ENCODE peak calls at places on chromosomes 3 and 15, in four cellular contexts. H, R, P and T are unnamed samples.
A peak's percentile ranks its signal among the peaks of the same experiment; 100 is the strongest.

GRCh38 chr3:29385056-29385455 is 104.2 kb downstream of the RBMS3 start:
- DNase-seq in H (no peak), R (no peak), P (no peak), T (no peak)

GRCh38 chr3:123351396-123351945 is 97.4 kb downstream of the ADCY5 start:
- DNase-seq in H (peak; percentile 54), R (no peak), P (peak; percentile 28), T (no peak)

GRCh38 chr15:92831459-92832229 is 68.5 kb upstream of the CHD2 start:
- DNase-seq in H (peak; percentile 98), R (peak; percentile 81), P (peak; percentile 95), T (peak; percentile 92)

GRCh38 chr3:174619244-174619643 is 239.9 kb upstream of the NAALADL2 start:
- DNase-seq in H (no peak), R (no peak), P (no peak), T (no peak)

GRCh38 chr3:119497824-119498187 is 541 bp upstream of the TIMMDC1 start:
- DNase-seq in H (no peak), R (peak; percentile 19), P (no peak), T (no peak)

GRCh38 chr3:107950413-107950812 is 140.4 kb downstream of the CD47 start:
- DNase-seq in H (no peak), R (no peak), P (no peak), T (no peak)

GRCh38 chr3:29644956-29645661 is 364.2 kb downstream of the RBMS3 start:
- DNase-seq in H (no peak), R (no peak), P (no peak), T (no peak)

GRCh38 chr15:64009241-64009640 is 37.0 kb downstream of the DAPK2 start:
- DNase-seq in H (no peak), R (no peak), P (no peak), T (no peak)

GRCh38 chr3:28099296-28099695 is 142.1 kb upstream of the CMC1 start:
- DNase-seq in H (no peak), R (no peak), P (no peak), T (no peak)

GRCh38 chr15:98835889-98836288 is 171.7 kb downstream of the PGPEP1L start:
- DNase-seq in H (no peak), R (no peak), P (no peak), T (no peak)

GRCh38 chr3:143416229-143416628 is 296.7 kb downstream of the CHST2 start:
- DNase-seq in H (no peak), R (no peak), P (no peak), T (no peak)

GRCh38 chr3:115912372-115912771 is 289.1 kb downstream of the GAP43 start:
- DNase-seq in H (no peak), R (no peak), P (no peak), T (no peak)

GRCh38 chr15:41607033-41607432 is 48.0 kb downstream of the TYRO3 start:
- DNase-seq in H (no peak), R (no peak), P (no peak), T (no peak)

GRCh38 chr3:35638640-35639250 is 580 bp upstream of the ARPP21 start:
- DNase-seq in H (no peak), R (no peak), P (no peak), T (no peak)

GRCh38 chr15:43998607-43999006 is 171.8 kb downstream of the WDR76 start:
- DNase-seq in H (no peak), R (no peak), P (no peak), T (no peak)

GRCh38 chr3:115855911-115856310 is 232.6 kb downstream of the GAP43 start:
- DNase-seq in H (no peak), R (no peak), P (no peak), T (no peak)

GRCh38 chr15:51649659-51650521 is 27.3 kb upstream of the DMXL2 start:
- DNase-seq in H (no peak), R (no peak), P (no peak), T (no peak)

GRCh38 chr3:55243686-55244085 is 243.4 kb downstream of the WNT5A start:
- DNase-seq in H (no peak), R (no peak), P (no peak), T (no peak)

GRCh38 chr3:186383026-186383993 is 21.3 kb upstream of the DGKG start:
- DNase-seq in H (no peak), R (no peak), P (no peak), T (no peak)

GRCh38 chr3:153706706-153707105 is 414.5 kb upstream of the ARHGEF26 start:
- DNase-seq in H (no peak), R (no peak), P (no peak), T (no peak)

GRCh38 chr15:65550681-65551098 is 20.4 kb downstream of the HACD3 start:
- DNase-seq in H (no peak), R (no peak), P (no peak), T (no peak)

GRCh38 chr15:40999190-40999589 is 45.9 kb downstream of the CHAC1 start:
- DNase-seq in H (no peak), R (no peak), P (no peak), T (no peak)

GRCh38 chr3:62142280-62142679 is 231.1 kb downstream of the FEZF2 start:
- DNase-seq in H (no peak), R (no peak), P (no peak), T (no peak)

GRCh38 chr3:107753494-107753893 is 230.7 kb downstream of the BBX start:
- DNase-seq in H (no peak), R (no peak), P (no peak), T (no peak)

GRCh38 chr15:60972301-60972700 is 256.8 kb downstream of the RORA start:
- DNase-seq in H (no peak), R (no peak), P (no peak), T (no peak)
- TF ChIP-seq POLR2A in H (no peak), R (no peak), P (no peak), T (no peak)

GRCh38 chr15:69299451-69300128 is 878 bp downstream of the PAQR5 start:
- DNase-seq in H (no peak), R (no peak), P (no peak), T (no peak)

GRCh38 chr15:69300129-69300588 is 1.4 kb downstream of the PAQR5 start:
- DNase-seq in H (no peak), R (no peak), P (no peak), T (no peak)

GRCh38 chr15:69297642-69298353 is 914 bp upstream of the PAQR5 start:
- DNase-seq in H (no peak), R (no peak), P (no peak), T (no peak)

GRCh38 chr15:69298354-69298696 is 387 bp upstream of the PAQR5 start:
- DNase-seq in H (no peak), R (no peak), P (no peak), T (no peak)

DNA sequence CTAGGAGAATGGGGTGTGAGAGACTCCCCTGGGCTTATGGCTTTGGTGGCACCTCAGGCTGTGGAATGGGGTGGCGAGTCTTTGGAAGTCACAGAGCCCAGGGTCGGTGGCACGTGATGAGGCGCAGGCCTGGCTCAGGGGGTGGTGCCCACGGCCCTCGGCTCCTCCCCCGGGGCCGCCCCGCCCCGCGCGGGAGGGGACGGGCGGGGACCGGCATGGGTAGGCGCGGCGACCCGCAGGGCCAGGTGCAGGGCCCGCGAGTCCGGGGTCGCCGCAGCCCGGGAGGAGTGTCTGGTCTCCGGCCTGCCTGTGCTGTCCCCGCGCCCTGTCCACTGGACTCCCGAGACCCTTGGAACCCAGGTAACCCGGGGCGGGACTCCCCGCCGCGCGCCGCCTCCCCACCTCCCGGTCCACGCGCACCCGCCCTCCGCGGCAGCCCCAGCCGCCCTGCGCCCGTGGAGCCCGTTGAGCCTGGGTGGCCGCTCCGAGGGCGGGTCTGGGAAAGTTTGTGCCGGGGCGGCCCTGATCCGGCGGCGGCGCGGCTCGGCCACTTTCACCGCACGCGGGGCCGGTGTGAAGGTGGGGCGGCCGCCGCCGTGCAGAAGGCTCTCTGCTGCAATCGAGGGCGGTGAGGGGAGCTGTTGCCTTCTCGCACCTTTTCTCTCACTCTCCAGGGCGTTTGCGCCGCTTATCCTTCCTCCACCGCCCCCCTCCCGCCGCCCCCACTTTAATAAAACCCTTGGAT is at the start of gene PAQR5:
- DNase-seq in H (no peak), R (peak; percentile 35), P (no peak), T (no peak)
- TF ChIP-seq POLR2A in H (no peak), R (peak; percentile 17), P (no peak), T (no peak)

GRCh38 chr3:52671676-52672075 is 14.0 kb downstream of the PBRM1 start:
- DNase-seq in H (no peak), R (no peak), P (no peak), T (no peak)

DNA sequence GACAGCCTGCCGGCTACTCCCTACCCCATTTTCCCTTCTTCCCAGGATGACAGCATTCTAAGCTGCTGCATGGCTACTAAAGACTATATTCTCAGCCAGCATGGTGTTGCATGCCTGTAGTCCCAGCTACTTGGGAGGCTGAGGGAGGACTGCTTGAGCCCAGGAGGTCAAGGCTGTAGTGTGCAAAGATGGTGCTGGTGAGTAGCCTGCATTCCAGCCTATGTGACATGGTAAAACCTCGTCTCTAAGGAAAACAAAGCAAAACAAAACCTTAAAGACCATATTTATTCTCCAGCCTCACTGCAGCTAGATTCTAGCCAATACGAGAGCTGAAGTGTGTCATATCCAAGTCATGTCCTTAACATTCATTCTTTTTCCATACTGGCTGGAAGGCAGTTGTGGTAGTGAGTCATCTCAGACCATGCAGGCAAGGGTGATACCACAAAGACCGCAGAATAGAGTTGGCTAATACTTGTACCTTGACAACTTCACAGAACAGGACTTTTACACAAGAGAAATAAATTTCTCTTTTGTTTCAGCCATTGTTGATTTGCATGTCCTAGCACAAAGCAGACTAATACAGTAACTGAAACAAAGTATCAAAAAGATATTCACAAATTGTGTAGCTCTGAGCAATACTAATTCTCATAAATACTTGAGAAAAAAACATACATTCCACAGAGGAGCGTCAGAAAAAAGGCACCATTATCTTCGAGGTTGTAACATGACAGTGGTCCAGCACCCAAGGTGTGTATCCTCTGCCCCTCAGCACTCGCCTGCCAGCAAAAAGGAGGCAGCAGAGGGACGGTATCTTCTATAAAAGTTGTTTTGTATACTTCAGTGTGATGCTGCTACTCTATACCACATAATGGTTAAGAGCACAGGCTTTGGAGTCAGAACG is 14.8 kb downstream of the PBRM1 start:
- DNase-seq in H (no peak), R (no peak), P (no peak), T (no peak)
- TF ChIP-seq POLR2A in H (no peak), R (no peak), P (no peak), T (no peak)

DNA sequence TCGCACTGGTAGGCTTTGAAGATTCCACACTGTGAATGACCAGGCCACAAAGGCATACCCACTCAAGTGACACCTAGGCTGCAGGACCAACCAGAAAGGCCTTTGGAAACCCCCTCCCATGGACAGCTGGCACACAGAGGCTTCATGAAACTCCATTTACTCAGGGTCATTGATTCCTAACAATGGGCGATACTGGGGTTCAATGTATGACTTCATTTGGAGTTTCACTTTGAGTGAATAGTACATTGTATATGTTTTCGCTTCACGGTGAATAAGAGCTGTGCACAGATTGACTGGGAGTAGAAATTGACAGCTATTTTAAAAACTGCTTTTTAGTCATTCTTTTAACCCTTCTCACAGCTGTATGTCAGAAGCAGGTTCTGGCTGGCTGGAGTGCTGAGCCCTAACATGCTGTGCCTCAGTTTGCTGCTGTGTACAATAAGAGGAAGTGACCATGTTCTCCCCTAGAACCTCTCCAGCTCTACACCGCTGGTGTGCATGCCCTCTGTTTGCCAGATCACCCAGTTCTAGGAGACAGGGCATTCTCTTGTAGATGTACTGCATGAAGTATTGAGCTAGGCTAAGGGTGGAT is 15.4 kb upstream of the CX3CR1 start:
- DNase-seq in H (no peak), R (no peak), P (no peak), T (no peak)
- TF ChIP-seq POLR2A in H (no peak), R (no peak), P (no peak), T (no peak)